ENCODE peak calls at places on chromosomes 5 and 9, in five cellular contexts. Z is posterior cingulate gyrus, C is T follicular helper cell, W is prostate gland, N is non-pigmented ciliary epithelial cell. G is an unnamed sample.
A peak's percentile ranks its signal among the peaks of the same experiment; 100 is the strongest.

GRCh38 chr5:72241346-72242003 is 78.6 kb downstream of the MRPS27 start:
- DNase-seq in Z (peak; percentile 37), C (no peak), W (no peak), N (no peak), G (no peak)

GRCh38 chr5:116652196-116652729 is 77.6 kb upstream of the SEMA6A start:
- DNase-seq in Z (peak; percentile 71), C (no peak), W (no peak), N (peak; percentile 28), G (no peak)

GRCh38 chr9:30982301-30982700 is 1402.1 kb upstream of the ACO1 start:
- DNase-seq in Z (no peak), C (no peak), W (no peak), N (no peak), G (no peak)

GRCh38 chr5:84242286-84242685 is 142.4 kb downstream of the EDIL3 start:
- DNase-seq in Z (no peak), C (no peak), W (no peak), N (peak; percentile 78), G (no peak)

GRCh38 chr5:854966-855743 is 4.4 kb upstream of the ZDHHC11 start:
- DNase-seq in Z (no peak), C (no peak), W (no peak), N (no peak), G (no peak)

GRCh38 chr5:119417891-119418781 is 34.2 kb upstream of the HSD17B4 start:
- DNase-seq in Z (no peak), C (no peak), W (no peak), N (peak; percentile 71), G (no peak)

GRCh38 chr5:1819458-1819857 is 18.3 kb downstream of the NDUFS6 start:
- DNase-seq in Z (no peak), C (no peak), W (no peak), N (no peak), G (no peak)

GRCh38 chr5:172418847-172419810 is 35.2 kb downstream of the SH3PXD2B start:
- DNase-seq in Z (no peak), C (no peak), W (no peak), N (no peak), G (no peak)

GRCh38 chr5:27821681-27822080 is 783.3 kb upstream of the CDH9 start:
- DNase-seq in Z (no peak), C (no peak), W (no peak), N (no peak), G (no peak)

GRCh38 chr5:6576861-6577501 is 55.9 kb downstream of the NSUN2 start:
- DNase-seq in Z (peak; percentile 38), C (no peak), W (peak; percentile 45), N (peak; percentile 17), G (no peak)

GRCh38 chr9:132283863-132284262 is 70.9 kb downstream of the SETX start:
- DNase-seq in Z (no peak), C (no peak), W (no peak), N (peak; percentile 62), G (no peak)

GRCh38 chr5:60295423-60295822 is 401.9 kb upstream of the PDE4D start:
- DNase-seq in Z (peak; percentile 15), C (no peak), W (no peak), N (peak; percentile 6), G (peak; percentile 15)

GRCh38 chr9:419571-420156 is 205.0 kb downstream of the DOCK8 start:
- DNase-seq in Z (no peak), C (no peak), W (no peak), N (peak; percentile 18), G (no peak)

GRCh38 chr5:65837139-65837538 is 89.2 kb upstream of the ERBIN start:
- DNase-seq in Z (no peak), C (no peak), W (no peak), N (peak; percentile 66), G (no peak)

GRCh38 chr9:126329476-126330275 is 3.0 kb downstream of the MVB12B start:
- DNase-seq in Z (no peak), C (no peak), W (peak; percentile 50), N (no peak), G (no peak)

GRCh38 chr5:54302267-54302687 is 8.1 kb downstream of the ARL15 start:
- DNase-seq in Z (no peak), C (no peak), W (no peak), N (no peak), G (no peak)

GRCh38 chr5:110612778-110613396 is 113.6 kb downstream of the TMEM232 start:
- DNase-seq in Z (no peak), C (no peak), W (no peak), N (no peak), G (no peak)

GRCh38 chr9:16335788-16336580 is 534.5 kb downstream of the BNC2 start:
- DNase-seq in Z (no peak), C (no peak), W (no peak), N (peak; percentile 99), G (no peak)

GRCh38 chr5:158601118-158601517 is 498.6 kb downstream of the EBF1 start:
- DNase-seq in Z (no peak), C (no peak), W (no peak), N (no peak), G (no peak)

GRCh38 chr5:27906911-27907590 is 868.7 kb upstream of the CDH9 start:
- DNase-seq in Z (no peak), C (no peak), W (no peak), N (no peak), G (no peak)

GRCh38 chr9:4494806-4495205 is 4.5 kb downstream of the SLC1A1 start:
- DNase-seq in Z (no peak), C (no peak), W (no peak), N (no peak), G (no peak)

GRCh38 chr9:111301195-111301594 is 28.8 kb downstream of the OR2K2 start:
- DNase-seq in Z (no peak), C (no peak), W (no peak), N (no peak), G (no peak)

GRCh38 chr5:157836121-157836753 is 22.7 kb downstream of the CLINT1 start:
- DNase-seq in Z (no peak), C (no peak), W (no peak), N (no peak), G (no peak)

GRCh38 chr5:17952231-17952630 is 318.0 kb downstream of the TAF11L14 start:
- DNase-seq in Z (no peak), C (no peak), W (no peak), N (no peak), G (no peak)

GRCh38 chr5:139808481-139809330 is 13.1 kb downstream of the PSD2 start:
- DNase-seq in Z (no peak), C (no peak), W (no peak), N (no peak), G (peak; percentile 6)

GRCh38 chr9:81634915-81635516 is 54.3 kb downstream of the TLE1 start:
- DNase-seq in Z (no peak), C (no peak), W (no peak), N (no peak), G (no peak)

GRCh38 chr5:169296456-169297220 is 4.3 kb downstream of the SLIT3 start:
- DNase-seq in Z (no peak), C (no peak), W (no peak), N (no peak), G (no peak)

GRCh38 chr9:135671591-135672041 is 8.5 kb downstream of the LCN9 start:
- DNase-seq in Z (no peak), C (no peak), W (no peak), N (no peak), G (no peak)

GRCh38 chr9:5553211-5553610 is 42.9 kb downstream of the PDCD1LG2 start:
- DNase-seq in Z (no peak), C (no peak), W (no peak), N (peak; percentile 78), G (no peak)

GRCh38 chr5:150562832-150563231 is 54.9 kb downstream of the NDST1 start:
- DNase-seq in Z (no peak), C (no peak), W (no peak), N (no peak), G (peak; percentile 15)

GRCh38 chr5:172690258-172691075 is 49.4 kb downstream of the NEURL1B start:
- DNase-seq in Z (no peak), C (no peak), W (no peak), N (no peak), G (no peak)

G was measured in GDM1.